ENCODE peak calls at places on chromosome 18, in five cellular contexts. A is endothelial cell; C is NCI-H524; K is stimulated activated CD4-positive, alpha-beta T cell treated with anti-CD3 and anti-CD28 coated beads, Interleukin-2, amount 100 ng/mL, for 24 hours; P is fibroblast of mammary gland. L is an unnamed sample.

GRCh38 chr18:23617412-23618009 is 31.2 kb upstream of the NPC1 start:
- DNase-seq in A (no peak), C (no peak), K (no peak), P (no peak), L (no peak)

GRCh38 chr18:58004317-58004716 is 39.7 kb upstream of the NEDD4L start:
- DNase-seq in A (no peak), C (no peak), K (no peak), P (peak), L (no peak)

GRCh38 chr18:28791101-28791500 is 614.2 kb upstream of the CDH2 start:
- DNase-seq in A (no peak), C (no peak), K (no peak), P (no peak), L (no peak)

GRCh38 chr18:2878656-2879330 is 32.0 kb downstream of the EMILIN2 start:
- DNase-seq in A (no peak), C (peak), K (no peak), P (peak), L (no peak)

GRCh38 chr18:1930291-1931270 is 640.7 kb downstream of the METTL4 start:
- DNase-seq in A (no peak), C (no peak), K (no peak), P (no peak), L (no peak)

GRCh38 chr18:48832961-48833700 is 117.6 kb downstream of the SMAD7 start:
- DNase-seq in A (no peak), C (no peak), K (no peak), P (peak), L (peak)

GRCh38 chr18:36829362-36830140 is 624 bp downstream of the KIAA1328 start:
- DNase-seq in A (no peak), C (no peak), K (no peak), P (peak), L (no peak)

GRCh38 chr18:55559735-55560134 is 28.3 kb downstream of the TCF4 start:
- DNase-seq in A (no peak), C (no peak), K (no peak), P (no peak), L (no peak)

GRCh38 chr18:54150226-54150625 is 74.2 kb downstream of the MBD2 start:
- DNase-seq in A (no peak), C (no peak), K (no peak), P (no peak), L (no peak)

GRCh38 chr18:21496277-21496835 is 104.1 kb downstream of the ESCO1 start:
- DNase-seq in A (no peak), C (no peak), K (no peak), P (no peak), L (no peak)

GRCh38 chr18:10239138-10239537 is 215.3 kb upstream of the APCDD1 start:
- DNase-seq in A (no peak), C (no peak), K (no peak), P (no peak), L (no peak)

GRCh38 chr18:59959079-59959478 is 59.3 kb downstream of the PMAIP1 start:
- DNase-seq in A (no peak), C (no peak), K (no peak), P (peak), L (no peak)

GRCh38 chr18:43789234-43790000 is 512.1 kb upstream of the SYT4 start:
- DNase-seq in A (no peak), C (no peak), K (no peak), P (peak), L (no peak)